ENCODE peak calls at places on chromosomes 3 and 15, in six cellular contexts. V is colonic mucosa; R is CD8-positive, alpha-beta T cell; S is HL-60; H is thyroid gland; Y is tibial artery. U is an unnamed sample.
A peak's percentile ranks its signal among the peaks of the same experiment; 100 is the strongest.

GRCh38 chr15:31278056-31278445 is 48.6 kb upstream of the KLF13 start:
- DNase-seq in V (no peak), H (no peak), Y (peak; percentile 51), S (no peak), R (peak; percentile 46), U (no peak)

GRCh38 chr3:72338082-72338941 is 509.9 kb downstream of the SHQ1 start:
- DNase-seq in R (no peak), S (no peak), Y (peak; percentile 56), V (no peak), H (no peak), U (peak; percentile 37)

GRCh38 chr3:54859204-54859603 is 68.7 kb downstream of the LRTM1 start:
- DNase-seq in V (no peak), R (no peak), Y (no peak), S (no peak), H (peak; percentile 30), U (peak; percentile 29)

GRCh38 chr15:59400103-59400813 is 27.6 kb upstream of the MYO1E start:
- DNase-seq in Y (no peak), R (no peak), H (peak; percentile 11), V (no peak), S (no peak), U (no peak)

GRCh38 chr3:65758871-65759598 is 279.7 kb downstream of the MAGI1 start:
- DNase-seq in H (no peak), Y (no peak), R (no peak), V (no peak), S (no peak), U (no peak)

GRCh38 chr15:47349179-47349578 is 368.1 kb upstream of the SEMA6D start:
- DNase-seq in V (no peak), Y (no peak), S (no peak), R (no peak), H (no peak), U (no peak)

GRCh38 chr3:168141405-168141993 is 45.8 kb upstream of the GOLIM4 start:
- DNase-seq in Y (no peak), R (no peak), S (no peak), V (no peak), H (no peak), U (no peak)

GRCh38 chr15:52295421-52295991 is at the start of gene MYO5C:
- DNase-seq in R (no peak), H (peak; percentile 97), V (peak; percentile 93), Y (peak; percentile 76), S (no peak), U (peak; percentile 89)

GRCh38 chr3:69309810-69310209 is 76.1 kb downstream of the FRMD4B start:
- DNase-seq in R (no peak), Y (no peak), V (peak; percentile 24), H (no peak), S (no peak), U (no peak)

GRCh38 chr3:131630812-131631211 is 128.0 kb upstream of the MRPL3 start:
- DNase-seq in Y (no peak), S (no peak), R (no peak), H (no peak), V (no peak), U (no peak)

GRCh38 chr15:63833246-63833696 is 477 bp downstream of the HERC1 start:
- DNase-seq in R (peak; percentile 59), V (peak; percentile 44), Y (peak; percentile 69), H (peak; percentile 42), S (no peak), U (peak; percentile 50)
- TF ChIP-seq CTCF in R (no peak), V (no peak), Y (no peak), H (no peak), S (no peak), U (no peak)

DNA sequence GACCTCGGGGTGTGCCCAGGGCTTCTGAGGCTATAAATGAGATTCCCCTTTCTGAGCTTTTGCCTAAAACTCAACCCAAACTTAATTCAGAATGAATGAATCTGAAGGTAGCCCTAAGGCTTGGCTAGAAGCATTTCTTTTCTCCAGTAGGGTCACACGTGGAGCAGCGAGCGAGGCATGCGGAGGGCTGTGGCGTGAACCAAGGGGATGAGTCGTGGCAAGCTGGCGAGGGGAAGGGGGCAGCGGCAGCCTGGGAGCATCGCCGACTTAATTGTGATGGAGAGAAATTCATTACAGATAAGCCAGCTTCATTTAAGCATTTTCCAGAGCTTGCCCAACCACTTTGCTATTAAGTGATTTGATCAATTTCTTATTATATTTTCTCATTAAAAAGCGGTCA is 79.9 kb downstream of the CHSY1 start:
- DNase-seq in Y (no peak), S (no peak), R (no peak), V (no peak), H (no peak), U (no peak)
- H3K27ac ChIP-seq in Y (peak overlapping the region; percentile 88), S (no peak overlapping the region), R (no peak overlapping the region), V (no peak overlapping the region), H (no peak overlapping the region), U (peak overlapping the region; percentile 96)

GRCh38 chr3:107945406-107945805 is 145.4 kb downstream of the CD47 start:
- DNase-seq in Y (no peak), R (no peak), H (no peak), S (no peak), V (no peak), U (no peak)

GRCh38 chr3:107947203-107947602 is 143.6 kb downstream of the CD47 start:
- DNase-seq in S (no peak), R (no peak), V (no peak), H (no peak), Y (no peak), U (no peak)

GRCh38 chr3:107943860-107944543 is 146.8 kb downstream of the CD47 start:
- DNase-seq in H (no peak), R (no peak), V (no peak), Y (no peak), S (peak; percentile 38), U (no peak)

GRCh38 chr3:107943350-107943749 is 147.5 kb downstream of the CD47 start:
- DNase-seq in R (no peak), V (no peak), S (no peak), H (no peak), Y (no peak), U (no peak)

GRCh38 chr3:107946700-107947099 is 144.1 kb downstream of the CD47 start:
- DNase-seq in R (no peak), H (no peak), Y (no peak), S (no peak), V (no peak), U (no peak)
- TF ChIP-seq CTCF in R (no peak), H (no peak), Y (no peak), S (no peak), V (no peak), U (no peak)

GRCh38 chr15:62976301-62976842 is 66.2 kb upstream of the TPM1 start:
- DNase-seq in S (no peak), R (no peak), Y (no peak), H (no peak), V (no peak), U (no peak)

GRCh38 chr15:62979252-62979651 is 63.3 kb upstream of the TPM1 start:
- DNase-seq in H (no peak), R (no peak), S (no peak), V (no peak), Y (no peak), U (no peak)

GRCh38 chr15:62981071-62981470 is 61.5 kb upstream of the TPM1 start:
- DNase-seq in R (no peak), S (no peak), V (no peak), Y (no peak), H (no peak), U (no peak)

GRCh38 chr15:62975515-62975914 is 67.0 kb upstream of the TPM1 start:
- DNase-seq in S (no peak), Y (no peak), R (no peak), H (no peak), V (peak; percentile 45), U (no peak)

GRCh38 chr15:62977952-62978811 is 64.4 kb upstream of the TPM1 start:
- DNase-seq in R (no peak), S (no peak), V (no peak), Y (no peak), H (no peak), U (no peak)
- H3K27ac ChIP-seq in R (no peak overlapping the region), S (no peak overlapping the region), V (no peak overlapping the region), Y (no peak overlapping the region), H (no peak overlapping the region), U (no peak overlapping the region)

GRCh38 chr3:188656196-188656982 is 502.4 kb downstream of the LPP start:
- DNase-seq in R (no peak), S (no peak), V (no peak), H (peak; percentile 39), Y (no peak), U (no peak)
- TF ChIP-seq CTCF in R (no peak), S (no peak), V (no peak), H (no peak), Y (no peak), U (no peak)

GRCh38 chr3:45553469-45553974 is 41.0 kb upstream of the LIMD1 start:
- DNase-seq in R (no peak), V (peak; percentile 43), H (no peak), Y (no peak), S (peak; percentile 79), U (no peak)

GRCh38 chr3:45552773-45553371 is 41.7 kb upstream of the LIMD1 start:
- DNase-seq in S (no peak), V (no peak), H (no peak), R (no peak), Y (no peak), U (no peak)

GRCh38 chr3:45555154-45555591 is 39.4 kb upstream of the LIMD1 start:
- DNase-seq in R (no peak), Y (no peak), S (no peak), H (no peak), V (no peak), U (no peak)

GRCh38 chr3:45555666-45556065 is 38.9 kb upstream of the LIMD1 start:
- DNase-seq in S (no peak), Y (no peak), R (no peak), H (no peak), V (no peak), U (no peak)

DNA sequence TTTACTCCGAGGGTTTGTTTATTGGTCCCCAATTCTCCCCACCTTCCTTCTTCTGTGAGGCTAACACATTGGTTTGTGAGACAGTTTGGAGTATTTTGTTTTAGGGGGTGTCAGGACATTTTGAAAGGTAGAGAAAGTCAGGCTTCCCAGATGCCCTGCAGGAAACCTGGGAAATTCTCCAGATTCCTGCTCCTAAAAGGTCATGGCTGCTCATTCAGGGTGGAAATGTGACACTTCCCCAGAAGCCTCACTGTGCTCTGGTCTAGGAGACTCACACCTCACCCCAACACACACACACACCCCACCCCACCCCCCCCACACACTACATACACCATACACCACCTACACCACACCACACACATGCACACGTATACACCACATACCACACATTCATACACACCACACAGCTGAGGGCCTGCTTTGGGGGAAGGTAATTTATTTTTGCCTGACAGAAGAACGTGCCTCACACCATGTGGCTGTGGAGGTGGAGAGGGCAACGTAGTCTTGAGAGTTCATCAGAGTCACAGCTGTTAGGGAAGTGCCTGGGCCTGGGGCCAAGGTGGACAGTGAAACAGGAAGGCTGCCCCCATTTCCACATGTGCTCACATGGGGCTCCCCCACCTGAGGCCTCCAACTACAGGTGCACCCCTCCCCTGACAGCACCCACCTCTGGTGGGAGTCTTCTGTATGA is 40.4 kb upstream of the LIMD1 start:
- DNase-seq in Y (no peak), V (peak; percentile 46), R (no peak), H (peak; percentile 35), S (no peak), U (no peak)
- H3K27ac ChIP-seq in Y (no peak overlapping the region), V (no peak overlapping the region), R (no peak overlapping the region), H (no peak overlapping the region), S (no peak overlapping the region), U (peak overlapping the region; percentile 30)

U was measured in RWPE1.